ENCODE peak calls at places on chromosome 11, in seven cellular contexts. One of them, this sample, is unnamed.

GRCh38 chr11:24872912-24873311 is 376.1 kb downstream of the LUZP2 start:
- DNase-seq in amniotic stem cell: no peak
- DNase-seq in T1000: no peak
- DNase-seq in non-pigmented ciliary epithelial cell: no peak
- DNase-seq in NCI-H524: no peak
- DNase-seq in NCI-H1092: no peak
- DNase-seq in iris pigment epithelial cell: no peak
- DNase-seq in this sample: no peak

GRCh38 chr11:697811-698311 is 2.2 kb downstream of the TMEM80 start:
- DNase-seq in amniotic stem cell: no peak
- DNase-seq in T1000: no peak
- DNase-seq in non-pigmented ciliary epithelial cell: no peak
- DNase-seq in NCI-H524: no peak
- DNase-seq in NCI-H1092: no peak
- DNase-seq in iris pigment epithelial cell: peak
- DNase-seq in this sample: no peak

GRCh38 chr11:44784438-44784760 is 57.6 kb downstream of the TSPAN18 start:
- DNase-seq in amniotic stem cell: no peak
- DNase-seq in T1000: no peak
- DNase-seq in non-pigmented ciliary epithelial cell: no peak
- DNase-seq in NCI-H524: no peak
- DNase-seq in NCI-H1092: no peak
- DNase-seq in iris pigment epithelial cell: no peak
- DNase-seq in this sample: no peak

GRCh38 chr11:33778682-33779081 is 4.4 kb upstream of the FBXO3 start:
- DNase-seq in amniotic stem cell: peak
- DNase-seq in T1000: no peak
- DNase-seq in non-pigmented ciliary epithelial cell: peak
- DNase-seq in NCI-H524: peak
- DNase-seq in NCI-H1092: no peak
- DNase-seq in iris pigment epithelial cell: peak
- DNase-seq in this sample: peak

GRCh38 chr11:94544832-94545640 is 1.3 kb downstream of the FUT4 start:
- DNase-seq in amniotic stem cell: no peak
- DNase-seq in T1000: no peak
- DNase-seq in non-pigmented ciliary epithelial cell: no peak
- DNase-seq in NCI-H524: peak
- DNase-seq in NCI-H1092: no peak
- DNase-seq in iris pigment epithelial cell: peak
- DNase-seq in this sample: no peak

GRCh38 chr11:125049393-125049792 is 13.7 kb upstream of the SLC37A2 start:
- DNase-seq in amniotic stem cell: no peak
- DNase-seq in T1000: no peak
- DNase-seq in non-pigmented ciliary epithelial cell: no peak
- DNase-seq in NCI-H524: no peak
- DNase-seq in NCI-H1092: no peak
- DNase-seq in iris pigment epithelial cell: no peak
- DNase-seq in this sample: no peak

GRCh38 chr11:120432056-120433018 is 79.2 kb upstream of the GRIK4 start:
- DNase-seq in amniotic stem cell: peak
- DNase-seq in T1000: peak
- DNase-seq in non-pigmented ciliary epithelial cell: peak
- DNase-seq in NCI-H524: no peak
- DNase-seq in NCI-H1092: no peak
- DNase-seq in iris pigment epithelial cell: peak
- DNase-seq in this sample: peak

GRCh38 chr11:112318193-112318592 is 57.5 kb upstream of the PLET1 start:
- DNase-seq in amniotic stem cell: peak
- DNase-seq in T1000: no peak
- DNase-seq in non-pigmented ciliary epithelial cell: peak
- DNase-seq in NCI-H524: no peak
- DNase-seq in NCI-H1092: no peak
- DNase-seq in iris pigment epithelial cell: peak
- DNase-seq in this sample: peak

GRCh38 chr11:93514712-93515111 is 28.5 kb downstream of the SMCO4 start:
- DNase-seq in amniotic stem cell: no peak
- DNase-seq in T1000: no peak
- DNase-seq in non-pigmented ciliary epithelial cell: no peak
- DNase-seq in NCI-H524: no peak
- DNase-seq in NCI-H1092: no peak
- DNase-seq in iris pigment epithelial cell: no peak
- DNase-seq in this sample: no peak

GRCh38 chr11:33970984-33971466 is 79.1 kb upstream of the LMO2 start:
- DNase-seq in amniotic stem cell: peak
- DNase-seq in T1000: no peak
- DNase-seq in non-pigmented ciliary epithelial cell: peak
- DNase-seq in NCI-H524: peak
- DNase-seq in NCI-H1092: peak
- DNase-seq in iris pigment epithelial cell: peak
- DNase-seq in this sample: peak

GRCh38 chr11:37721485-37721884 is 1123.4 kb upstream of the RAG2 start:
- DNase-seq in amniotic stem cell: no peak
- DNase-seq in T1000: no peak
- DNase-seq in non-pigmented ciliary epithelial cell: no peak
- DNase-seq in NCI-H524: no peak
- DNase-seq in NCI-H1092: no peak
- DNase-seq in iris pigment epithelial cell: peak
- DNase-seq in this sample: no peak

GRCh38 chr11:33719587-33719986 is 16.6 kb downstream of the CD59 start:
- DNase-seq in amniotic stem cell: no peak
- DNase-seq in T1000: no peak
- DNase-seq in non-pigmented ciliary epithelial cell: no peak
- DNase-seq in NCI-H524: no peak
- DNase-seq in NCI-H1092: no peak
- DNase-seq in iris pigment epithelial cell: no peak
- DNase-seq in this sample: no peak

GRCh38 chr11:117083011-117083940 is 15.0 kb downstream of the SIK3 start:
- DNase-seq in amniotic stem cell: no peak
- DNase-seq in T1000: no peak
- DNase-seq in non-pigmented ciliary epithelial cell: no peak
- DNase-seq in NCI-H524: no peak
- DNase-seq in NCI-H1092: no peak
- DNase-seq in iris pigment epithelial cell: no peak
- DNase-seq in this sample: no peak

GRCh38 chr11:316891-317291 is 3.1 kb downstream of the IFITM1 start:
- DNase-seq in amniotic stem cell: no peak
- DNase-seq in T1000: no peak
- DNase-seq in non-pigmented ciliary epithelial cell: no peak
- DNase-seq in NCI-H524: no peak
- DNase-seq in NCI-H1092: no peak
- DNase-seq in iris pigment epithelial cell: no peak
- DNase-seq in this sample: no peak

GRCh38 chr11:86183694-86184093 is 60.9 kb upstream of the EED start:
- DNase-seq in amniotic stem cell: no peak
- DNase-seq in T1000: no peak
- DNase-seq in non-pigmented ciliary epithelial cell: no peak
- DNase-seq in NCI-H524: peak
- DNase-seq in NCI-H1092: no peak
- DNase-seq in iris pigment epithelial cell: peak
- DNase-seq in this sample: no peak

GRCh38 chr11:18063131-18063530 is 17.1 kb upstream of the TPH1 start:
- DNase-seq in amniotic stem cell: no peak
- DNase-seq in T1000: no peak
- DNase-seq in non-pigmented ciliary epithelial cell: no peak
- DNase-seq in NCI-H524: peak
- DNase-seq in NCI-H1092: no peak
- DNase-seq in iris pigment epithelial cell: no peak
- DNase-seq in this sample: no peak

GRCh38 chr11:84719935-84720577 is 907.1 kb downstream of the DLG2 start:
- DNase-seq in amniotic stem cell: no peak
- DNase-seq in T1000: no peak
- DNase-seq in non-pigmented ciliary epithelial cell: no peak
- DNase-seq in NCI-H524: peak
- DNase-seq in NCI-H1092: peak
- DNase-seq in iris pigment epithelial cell: no peak
- DNase-seq in this sample: no peak

GRCh38 chr11:119484741-119485605 is 62.0 kb upstream of the THY1 start:
- DNase-seq in amniotic stem cell: no peak
- DNase-seq in T1000: no peak
- DNase-seq in non-pigmented ciliary epithelial cell: no peak
- DNase-seq in NCI-H524: peak
- DNase-seq in NCI-H1092: no peak
- DNase-seq in iris pigment epithelial cell: no peak
- DNase-seq in this sample: no peak

This sample was measured in astrocyte of the cerebellum.